ENCODE peak calls at places on chromosomes 7 and 10, in seven cellular contexts. Q is GDM1; N is A549; P is activated T-helper 1 cell treated with anti-CD3 and anti-CD28 coated beads, Interleukin-2, amount 50 U/mL, for 16 hours; J is stimulated activated CD4-positive, alpha-beta T cell treated with anti-CD3 and anti-CD28 coated beads, Interleukin-1b, Interleukin-23, amount 100 ng/mL, for 24 hours; D is NCI-H187; H is colonic mucosa. S is an unnamed sample.

GRCh38 chr10:77874872-77875271 is 51.7 kb downstream of the DLG5 start:
- DNase-seq in P (no peak), H (no peak), Q (no peak), N (no peak), J (no peak), D (no peak), S (no peak)

GRCh38 chr10:1377231-1377630 is 321.0 kb downstream of the WDR37 start:
- DNase-seq in H (peak), N (no peak), P (no peak), J (no peak), D (no peak), Q (no peak), S (no peak)

GRCh38 chr7:102473271-102473991 is 5.3 kb downstream of the POLR2J start:
- DNase-seq in Q (no peak), J (no peak), N (no peak), P (no peak), D (no peak), H (no peak), S (no peak)

GRCh38 chr10:33412261-33413092 is 78.0 kb upstream of the NRP1 start:
- DNase-seq in N (no peak), Q (no peak), J (no peak), D (no peak), P (no peak), H (no peak), S (peak)

GRCh38 chr10:28806951-28807759 is 129.8 kb downstream of the BAMBI start:
- DNase-seq in H (no peak), N (no peak), J (no peak), P (no peak), D (no peak), Q (peak), S (no peak)

GRCh38 chr10:60309891-60310290 is 79.8 kb downstream of the ANK3 start:
- DNase-seq in Q (no peak), D (no peak), H (no peak), N (no peak), J (no peak), P (no peak), S (no peak)

GRCh38 chr7:40847921-40848320 is 713.1 kb downstream of the SUGCT start:
- DNase-seq in Q (no peak), N (no peak), H (no peak), J (no peak), P (no peak), D (no peak), S (no peak)

GRCh38 chr10:121595806-121596667 is 2.2 kb downstream of the FGFR2 start:
- DNase-seq in Q (no peak), D (no peak), H (no peak), N (no peak), J (no peak), P (no peak), S (no peak)

GRCh38 chr10:124688889-124689670 is 55.1 kb downstream of the FAM53B start:
- DNase-seq in J (peak), H (no peak), N (no peak), D (no peak), P (peak), Q (no peak), S (no peak)

GRCh38 chr7:106829496-106829895 is 35.6 kb upstream of the PIK3CG start:
- DNase-seq in H (no peak), D (no peak), Q (no peak), N (no peak), P (no peak), J (no peak), S (no peak)

GRCh38 chr7:8638076-8638475 is 204.7 kb downstream of the NXPH1 start:
- DNase-seq in J (no peak), D (no peak), H (peak), N (no peak), P (no peak), Q (no peak), S (peak)

GRCh38 chr7:92639213-92639896 is 49.2 kb upstream of the FAM133B start:
- DNase-seq in H (no peak), D (no peak), Q (peak), P (no peak), J (no peak), N (no peak), S (no peak)

GRCh38 chr7:21580073-21580521 is 37.3 kb downstream of the DNAH11 start:
- DNase-seq in Q (no peak), P (no peak), H (no peak), D (no peak), J (no peak), N (peak), S (peak)

GRCh38 chr7:141103847-141104429 is 30.1 kb downstream of the TMEM178B start:
- DNase-seq in H (no peak), D (no peak), J (no peak), P (no peak), N (no peak), Q (no peak), S (peak)

GRCh38 chr7:92652536-92652935 is 62.3 kb upstream of the FAM133B start:
- DNase-seq in J (no peak), P (no peak), H (no peak), D (no peak), N (no peak), Q (no peak), S (no peak)

GRCh38 chr10:97128851-97129186 is 56.9 kb downstream of the SLIT1 start:
- DNase-seq in N (no peak), J (no peak), Q (no peak), P (no peak), D (no peak), H (no peak), S (no peak)

GRCh38 chr7:75536940-75537538 is 44.9 kb downstream of the SPDYE5 start:
- DNase-seq in D (no peak), P (no peak), H (no peak), J (no peak), N (no peak), Q (no peak), S (no peak)

GRCh38 chr10:51386248-51386885 is 312.1 kb downstream of the PRKG1 start:
- DNase-seq in J (no peak), N (no peak), H (no peak), Q (no peak), D (no peak), P (no peak), S (no peak)

GRCh38 chr10:72353028-72353962 is 1.4 kb downstream of the DNAJB12 start:
- DNase-seq in Q (no peak), H (no peak), J (no peak), D (no peak), N (peak), P (no peak), S (peak)

S was measured in Caki2.